ENCODE peak calls at places on chromosomes 7 and 10, in five cellular contexts. One of them, this sample, is unnamed.

GRCh38 chr7:75537731-75538130 is 45.6 kb downstream of the SPDYE5 start:
- DNase-seq in HFFc6: no peak
- DNase-seq in astrocyte of the spinal cord: no peak
- DNase-seq in vagina: no peak
- DNase-seq in MM.1S: no peak
- DNase-seq in this sample: no peak

GRCh38 chr10:130395248-130395936 is 259.2 kb downstream of the GLRX3 start:
- DNase-seq in vagina: peak; percentile 81
- DNase-seq in MM.1S: no peak
- DNase-seq in HFFc6: no peak
- DNase-seq in astrocyte of the spinal cord: no peak
- DNase-seq in this sample: no peak

GRCh38 chr10:90887555-90887954 is 15.8 kb downstream of the RPP30 start:
- DNase-seq in MM.1S: no peak
- DNase-seq in astrocyte of the spinal cord: no peak
- DNase-seq in vagina: no peak
- DNase-seq in HFFc6: no peak
- DNase-seq in this sample: peak; percentile 65

GRCh38 chr7:140342732-140343514 is 55.4 kb downstream of the SLC37A3 start:
- DNase-seq in MM.1S: no peak
- DNase-seq in vagina: no peak
- DNase-seq in HFFc6: no peak
- DNase-seq in astrocyte of the spinal cord: no peak
- DNase-seq in this sample: peak; percentile 49

GRCh38 chr10:12416396-12417090 is 67.2 kb downstream of the CAMK1D start:
- DNase-seq in HFFc6: no peak
- DNase-seq in astrocyte of the spinal cord: peak; percentile 16
- DNase-seq in vagina: no peak
- DNase-seq in MM.1S: no peak
- DNase-seq in this sample: no peak

GRCh38 chr7:137771679-137772078 is 75.1 kb downstream of the DGKI start:
- DNase-seq in astrocyte of the spinal cord: peak; percentile 86
- DNase-seq in vagina: no peak
- DNase-seq in HFFc6: peak; percentile 78
- DNase-seq in MM.1S: no peak
- DNase-seq in this sample: no peak

GRCh38 chr10:28273343-28273742 is 29.5 kb downstream of the MPP7 start:
- DNase-seq in astrocyte of the spinal cord: no peak
- DNase-seq in vagina: no peak
- DNase-seq in MM.1S: no peak
- DNase-seq in HFFc6: no peak
- DNase-seq in this sample: no peak

GRCh38 chr7:44216019-44216418 is 15.2 kb downstream of the YKT6 start:
- DNase-seq in HFFc6: no peak
- DNase-seq in MM.1S: no peak
- DNase-seq in vagina: no peak
- DNase-seq in astrocyte of the spinal cord: no peak
- DNase-seq in this sample: no peak

GRCh38 chr10:60048146-60048545 is 141.8 kb upstream of the CCDC6 start:
- DNase-seq in vagina: no peak
- DNase-seq in astrocyte of the spinal cord: peak; percentile 15
- DNase-seq in HFFc6: peak; percentile 4
- DNase-seq in MM.1S: no peak
- DNase-seq in this sample: peak; percentile 46

GRCh38 chr7:117114272-117114671 is 161.0 kb downstream of the ST7 start:
- DNase-seq in vagina: no peak
- DNase-seq in HFFc6: no peak
- DNase-seq in astrocyte of the spinal cord: no peak
- DNase-seq in MM.1S: no peak
- DNase-seq in this sample: no peak
- TF ChIP-seq CTCF in vagina: no peak
- TF ChIP-seq CTCF in HFFc6: no peak
- TF ChIP-seq CTCF in astrocyte of the spinal cord: no peak
- TF ChIP-seq CTCF in MM.1S: no peak
- TF ChIP-seq CTCF in this sample: no peak

GRCh38 chr10:35502697-35503096 is 102.4 kb upstream of the GJD4 start:
- DNase-seq in MM.1S: no peak
- DNase-seq in vagina: no peak
- DNase-seq in astrocyte of the spinal cord: no peak
- DNase-seq in HFFc6: no peak
- DNase-seq in this sample: no peak

GRCh38 chr10:35504132-35504531 is 101.0 kb upstream of the GJD4 start:
- DNase-seq in HFFc6: no peak
- DNase-seq in astrocyte of the spinal cord: no peak
- DNase-seq in vagina: no peak
- DNase-seq in MM.1S: no peak
- DNase-seq in this sample: no peak

GRCh38 chr10:35498693-35499092 is 106.4 kb upstream of the GJD4 start:
- DNase-seq in astrocyte of the spinal cord: no peak
- DNase-seq in HFFc6: no peak
- DNase-seq in vagina: no peak
- DNase-seq in MM.1S: peak; percentile 19
- DNase-seq in this sample: no peak

GRCh38 chr10:35503548-35503947 is 101.6 kb upstream of the GJD4 start:
- DNase-seq in vagina: no peak
- DNase-seq in astrocyte of the spinal cord: no peak
- DNase-seq in HFFc6: no peak
- DNase-seq in MM.1S: no peak
- DNase-seq in this sample: no peak

GRCh38 chr10:35501923-35502322 is 103.2 kb upstream of the GJD4 start:
- DNase-seq in MM.1S: no peak
- DNase-seq in astrocyte of the spinal cord: no peak
- DNase-seq in HFFc6: no peak
- DNase-seq in vagina: no peak
- DNase-seq in this sample: no peak
- TF ChIP-seq CTCF in MM.1S: no peak
- TF ChIP-seq CTCF in astrocyte of the spinal cord: peak; percentile 14
- TF ChIP-seq CTCF in HFFc6: peak; percentile 42
- TF ChIP-seq CTCF in vagina: no peak
- TF ChIP-seq CTCF in this sample: no peak

GRCh38 chr7:102300643-102301211 is 14.1 kb downstream of the SH2B2 start:
- DNase-seq in astrocyte of the spinal cord: no peak
- DNase-seq in MM.1S: no peak
- DNase-seq in vagina: no peak
- DNase-seq in HFFc6: no peak
- DNase-seq in this sample: no peak
- TF ChIP-seq CTCF in astrocyte of the spinal cord: peak; percentile 16
- TF ChIP-seq CTCF in MM.1S: no peak
- TF ChIP-seq CTCF in vagina: no peak
- TF ChIP-seq CTCF in HFFc6: peak; percentile 49
- TF ChIP-seq CTCF in this sample: no peak

GRCh38 chr7:101871351-101871750 is 53.9 kb downstream of the CUX1 start:
- DNase-seq in vagina: no peak
- DNase-seq in astrocyte of the spinal cord: no peak
- DNase-seq in MM.1S: no peak
- DNase-seq in HFFc6: no peak
- DNase-seq in this sample: no peak

GRCh38 chr7:101868191-101868950 is 50.9 kb downstream of the CUX1 start:
- DNase-seq in vagina: no peak
- DNase-seq in MM.1S: no peak
- DNase-seq in HFFc6: no peak
- DNase-seq in astrocyte of the spinal cord: no peak
- DNase-seq in this sample: no peak

GRCh38 chr7:101869026-101869900 is 51.8 kb downstream of the CUX1 start:
- DNase-seq in HFFc6: no peak
- DNase-seq in astrocyte of the spinal cord: no peak
- DNase-seq in MM.1S: no peak
- DNase-seq in vagina: no peak
- DNase-seq in this sample: no peak

GRCh38 chr7:101869901-101870290 is 52.5 kb downstream of the CUX1 start:
- DNase-seq in astrocyte of the spinal cord: no peak
- DNase-seq in vagina: no peak
- DNase-seq in HFFc6: no peak
- DNase-seq in MM.1S: no peak
- DNase-seq in this sample: no peak

GRCh38 chr7:101870361-101871062 is 53.1 kb downstream of the CUX1 start:
- DNase-seq in HFFc6: no peak
- DNase-seq in vagina: no peak
- DNase-seq in astrocyte of the spinal cord: no peak
- DNase-seq in MM.1S: no peak
- DNase-seq in this sample: peak; percentile 62
- TF ChIP-seq CTCF in HFFc6: peak; percentile 33
- TF ChIP-seq CTCF in vagina: no peak
- TF ChIP-seq CTCF in astrocyte of the spinal cord: peak; percentile 29
- TF ChIP-seq CTCF in MM.1S: no peak
- TF ChIP-seq CTCF in this sample: peak; percentile 17

DNA sequence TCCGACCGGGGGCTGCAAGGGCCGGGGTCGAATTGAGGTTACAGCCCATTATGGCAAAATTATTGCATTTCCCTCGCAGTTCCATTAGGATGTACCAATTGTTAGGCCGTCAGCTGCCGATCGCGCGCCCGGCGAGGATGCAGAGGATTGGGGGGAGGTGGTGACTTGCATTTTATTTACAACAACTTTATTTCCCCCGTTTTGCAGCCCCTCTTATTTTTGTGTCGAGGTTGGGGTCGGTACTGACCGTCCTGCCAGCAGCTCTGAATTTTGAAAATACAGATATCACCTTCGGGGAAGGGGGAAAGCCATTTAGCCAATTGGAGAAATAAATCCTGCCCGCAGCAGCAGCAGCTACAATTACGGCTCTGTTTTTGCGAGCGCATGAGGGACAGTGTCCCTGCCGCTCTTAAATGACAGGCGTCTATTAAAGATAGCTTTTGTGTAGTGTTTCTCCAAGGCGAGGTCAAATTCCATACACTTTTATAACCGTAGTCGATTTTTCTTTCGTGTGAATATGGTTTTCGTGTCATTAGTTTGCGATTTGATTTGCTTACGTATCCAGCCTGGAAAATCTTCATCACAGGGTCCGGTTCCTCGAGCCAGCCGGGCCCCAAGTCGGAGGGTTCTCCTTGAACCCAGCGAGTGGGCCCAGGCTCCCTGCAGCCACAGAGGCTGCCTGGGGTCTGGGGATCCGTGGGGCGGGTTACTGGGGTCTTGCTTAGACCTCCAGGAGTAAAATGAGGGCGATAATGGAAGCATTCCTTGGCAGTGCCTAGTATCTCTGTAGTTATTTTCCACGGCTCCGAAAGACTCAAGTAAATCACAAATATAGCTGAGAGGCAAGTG is 693 bp upstream of the HOXA5 start:
- DNase-seq in HFFc6: no peak
- DNase-seq in vagina: no peak
- DNase-seq in astrocyte of the spinal cord: peak; percentile 74
- DNase-seq in MM.1S: no peak
- DNase-seq in this sample: peak; percentile 61
- TF ChIP-seq CTCF in HFFc6: peak; percentile 2
- TF ChIP-seq CTCF in vagina: no peak
- TF ChIP-seq CTCF in astrocyte of the spinal cord: no peak
- TF ChIP-seq CTCF in MM.1S: no peak
- TF ChIP-seq CTCF in this sample: no peak

GRCh38 chr10:93062499-93063216 is 2.1 kb downstream of the CYP26C1 start:
- DNase-seq in MM.1S: peak; percentile 65
- DNase-seq in astrocyte of the spinal cord: no peak
- DNase-seq in vagina: no peak
- DNase-seq in HFFc6: no peak
- DNase-seq in this sample: peak; percentile 33
- TF ChIP-seq CTCF in MM.1S: peak; percentile 64
- TF ChIP-seq CTCF in astrocyte of the spinal cord: peak; percentile 37
- TF ChIP-seq CTCF in vagina: no peak
- TF ChIP-seq CTCF in HFFc6: peak; percentile 79
- TF ChIP-seq CTCF in this sample: peak; percentile 58

GRCh38 chr7:77367976-77368375 is 48.2 kb downstream of the GSAP start:
- DNase-seq in MM.1S: no peak
- DNase-seq in vagina: no peak
- DNase-seq in astrocyte of the spinal cord: no peak
- DNase-seq in HFFc6: no peak
- DNase-seq in this sample: no peak

GRCh38 chr7:77370606-77371005 is 45.5 kb downstream of the GSAP start:
- DNase-seq in vagina: no peak
- DNase-seq in HFFc6: no peak
- DNase-seq in astrocyte of the spinal cord: no peak
- DNase-seq in MM.1S: no peak
- DNase-seq in this sample: no peak

GRCh38 chr7:77368974-77369373 is 47.2 kb downstream of the GSAP start:
- DNase-seq in vagina: no peak
- DNase-seq in MM.1S: no peak
- DNase-seq in astrocyte of the spinal cord: peak; percentile 5
- DNase-seq in HFFc6: no peak
- DNase-seq in this sample: no peak
- TF ChIP-seq CTCF in vagina: no peak
- TF ChIP-seq CTCF in MM.1S: peak; percentile 7
- TF ChIP-seq CTCF in astrocyte of the spinal cord: no peak
- TF ChIP-seq CTCF in HFFc6: peak; percentile 42
- TF ChIP-seq CTCF in this sample: no peak

DNA sequence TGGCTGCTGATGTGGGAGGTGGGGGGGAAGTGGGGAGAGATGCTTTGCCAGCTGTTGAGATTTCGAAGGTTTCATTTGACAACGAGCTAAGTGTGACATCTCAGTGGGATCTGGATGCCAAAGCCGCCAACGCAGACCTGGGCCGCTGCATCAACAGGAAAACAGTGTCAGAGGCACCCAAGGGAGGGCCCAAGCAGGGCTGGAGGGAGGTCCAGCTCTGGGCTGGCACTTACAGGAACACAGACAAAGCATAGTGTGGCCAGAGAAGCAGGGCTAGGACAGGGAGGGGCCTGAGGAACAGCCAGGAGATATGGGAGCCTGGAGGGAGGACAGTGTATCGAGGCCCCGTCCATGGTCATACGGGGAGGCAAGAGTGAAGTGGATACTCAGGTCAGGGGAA is 73.1 kb downstream of the GTF2IRD1 start:
- DNase-seq in HFFc6: no peak
- DNase-seq in MM.1S: no peak
- DNase-seq in vagina: no peak
- DNase-seq in astrocyte of the spinal cord: no peak
- DNase-seq in this sample: peak; percentile 45
- TF ChIP-seq CTCF in HFFc6: no peak
- TF ChIP-seq CTCF in MM.1S: no peak
- TF ChIP-seq CTCF in vagina: no peak
- TF ChIP-seq CTCF in astrocyte of the spinal cord: no peak
- TF ChIP-seq CTCF in this sample: no peak

GRCh38 chr7:19744075-19744474 is 29.3 kb downstream of the TMEM196 start:
- DNase-seq in vagina: no peak
- DNase-seq in MM.1S: no peak
- DNase-seq in HFFc6: no peak
- DNase-seq in astrocyte of the spinal cord: no peak
- DNase-seq in this sample: no peak

GRCh38 chr7:19749658-19750057 is 23.8 kb downstream of the TMEM196 start:
- DNase-seq in HFFc6: no peak
- DNase-seq in vagina: no peak
- DNase-seq in MM.1S: no peak
- DNase-seq in astrocyte of the spinal cord: peak; percentile 41
- DNase-seq in this sample: no peak

GRCh38 chr7:19752045-19752444 is 21.4 kb downstream of the TMEM196 start:
- DNase-seq in MM.1S: no peak
- DNase-seq in astrocyte of the spinal cord: no peak
- DNase-seq in HFFc6: no peak
- DNase-seq in vagina: no peak
- DNase-seq in this sample: no peak

GRCh38 chr7:19747740-19748339 is 25.6 kb downstream of the TMEM196 start:
- DNase-seq in HFFc6: no peak
- DNase-seq in MM.1S: peak; percentile 53
- DNase-seq in astrocyte of the spinal cord: peak; percentile 59
- DNase-seq in vagina: no peak
- DNase-seq in this sample: no peak
- TF ChIP-seq CTCF in HFFc6: peak; percentile 80
- TF ChIP-seq CTCF in MM.1S: peak; percentile 63
- TF ChIP-seq CTCF in astrocyte of the spinal cord: peak; percentile 58
- TF ChIP-seq CTCF in vagina: peak; percentile 52
- TF ChIP-seq CTCF in this sample: peak; percentile 20